ENCODE peak calls at places on chromosomes 12 and 14, in six cellular contexts. Q is astrocyte of the cerebellum, D is pancreas, K is Peyer's patch, V is AG09309, G is fibroblast of the aortic adventitia. M is an unnamed sample.

GRCh38 chr12:8913702-8914032 is 642 bp upstream of the PHC1 start:
- DNase-seq in K (no peak), Q (no peak), G (no peak), V (no peak), D (no peak), M (no peak)

GRCh38 chr12:122449317-122449716 is 26.8 kb upstream of the CLIP1 start:
- DNase-seq in V (peak), K (no peak), Q (peak), G (peak), D (no peak), M (peak)

GRCh38 chr12:124032265-124032886 is 59.4 kb downstream of the ZNF664 start:
- DNase-seq in D (peak), K (no peak), G (peak), Q (peak), V (no peak), M (peak)

GRCh38 chr14:31395119-31395518 is 25.2 kb downstream of the HEATR5A start:
- DNase-seq in G (no peak), D (no peak), V (no peak), K (no peak), Q (no peak), M (no peak)

GRCh38 chr12:106883421-106883820 is 72.3 kb upstream of the TMEM263 start:
- DNase-seq in V (no peak), K (no peak), Q (peak), G (peak), D (no peak), M (no peak)

GRCh38 chr14:74856366-74856765 is 19.6 kb downstream of the PROX2 start:
- DNase-seq in K (no peak), G (no peak), D (no peak), V (no peak), Q (no peak), M (peak)

GRCh38 chr12:91126516-91126915 is 15.2 kb upstream of the LUM start:
- DNase-seq in Q (no peak), V (no peak), K (no peak), D (no peak), G (peak), M (no peak)

GRCh38 chr14:92560106-92560865 is 46.7 kb downstream of the RIN3 start:
- DNase-seq in G (no peak), D (no peak), K (peak), V (no peak), Q (no peak), M (no peak)

GRCh38 chr14:63848890-63849289 is 3.9 kb upstream of the SYNE2 start:
- DNase-seq in D (no peak), G (peak), K (no peak), Q (no peak), V (no peak), M (no peak)

GRCh38 chr12:86249276-86249675 is 6.9 kb downstream of the MGAT4C start:
- DNase-seq in Q (peak), K (no peak), D (no peak), V (no peak), G (no peak), M (no peak)

GRCh38 chr14:101634453-101635237 is 73.3 kb downstream of the DIO3 start:
- DNase-seq in Q (no peak), D (no peak), K (no peak), G (no peak), V (no peak), M (no peak)

GRCh38 chr12:95102916-95103671 is 29.7 kb upstream of the NR2C1 start:
- DNase-seq in D (no peak), K (no peak), V (peak), G (peak), Q (peak), M (peak)

GRCh38 chr14:73634333-73634833 is 10.4 kb upstream of the DNAL1 start:
- DNase-seq in D (no peak), G (no peak), V (no peak), K (peak), Q (no peak), M (no peak)

GRCh38 chr12:11941601-11942360 is 129.0 kb upstream of the BCL2L14 start:
- DNase-seq in G (peak), Q (peak), V (peak), D (no peak), K (no peak), M (peak)

GRCh38 chr14:72476657-72477499 is 417.0 kb downstream of the DPF3 start:
- DNase-seq in V (peak), D (no peak), K (no peak), G (peak), Q (peak), M (peak)

GRCh38 chr12:2624543-2625266 is 170.1 kb upstream of the FKBP4 start:
- DNase-seq in D (no peak), V (no peak), K (no peak), Q (no peak), G (peak), M (peak)

GRCh38 chr14:86357866-86358265 is 827.9 kb downstream of the FLRT2 start:
- DNase-seq in Q (no peak), G (no peak), K (no peak), V (no peak), D (no peak), M (no peak)

GRCh38 chr14:76405627-76406026 is 29.7 kb downstream of the ESRRB start:
- DNase-seq in D (no peak), V (no peak), Q (no peak), K (no peak), G (no peak), M (no peak)

GRCh38 chr12:67943295-67943892 is 45.9 kb upstream of the IFNG-AS1 start:
- DNase-seq in G (peak), D (peak), K (no peak), Q (peak), V (peak), M (peak)

GRCh38 chr14:104724981-104725771 is 1.1 kb downstream of the ADSS1 start:
- DNase-seq in V (no peak), Q (no peak), K (no peak), D (no peak), G (peak), M (no peak)

GRCh38 chr14:23093526-23093925 is 1.4 kb downstream of the ACIN1 start:
- DNase-seq in Q (no peak), G (no peak), D (no peak), V (no peak), K (no peak), M (no peak)
- TF ChIP-seq CTCF in Q (no peak), G (no peak), D (no peak), V (no peak), K (no peak), M (no peak)

DNA sequence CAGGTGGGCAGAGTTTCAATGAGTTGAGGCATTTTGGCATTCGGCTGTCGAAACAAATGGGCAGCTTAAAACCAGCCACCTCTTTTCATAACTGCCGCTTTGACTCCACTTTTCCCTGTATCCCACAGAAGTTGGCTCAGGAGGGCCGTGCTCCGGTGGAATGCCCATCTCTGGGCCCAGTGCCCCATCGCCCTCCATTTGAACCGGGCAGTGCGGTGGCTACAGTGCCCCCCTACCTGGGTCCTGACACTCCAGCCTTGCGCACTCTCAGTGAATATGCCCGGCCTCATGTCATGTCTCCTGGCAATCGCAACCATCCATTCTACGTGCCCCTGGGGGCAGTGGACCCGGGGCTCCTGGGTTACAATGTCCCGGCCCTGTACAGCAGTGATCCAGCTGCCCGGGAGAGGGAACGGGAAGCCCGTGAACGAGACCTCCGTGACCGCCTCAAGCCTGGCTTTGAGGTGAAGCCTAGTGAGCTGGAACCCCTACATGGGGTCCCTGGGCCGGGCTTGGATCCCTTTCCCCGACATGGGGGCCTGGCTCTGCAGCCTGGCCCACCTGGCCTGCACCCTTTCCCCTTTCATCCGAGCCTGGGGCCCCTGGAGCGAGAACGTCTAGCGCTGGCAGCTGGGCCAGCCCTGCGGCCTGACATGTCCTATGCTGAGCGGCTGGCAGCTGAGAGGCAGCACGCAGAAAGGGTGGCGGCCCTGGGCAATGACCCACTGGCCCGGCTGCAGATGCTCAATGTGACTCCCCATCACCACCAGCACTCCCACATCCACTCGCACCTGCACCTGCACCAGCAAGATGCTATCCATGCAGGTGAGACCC is 5.0 kb upstream of the RNU7-1 start:
- DNase-seq in G (no peak), V (no peak), D (peak), Q (no peak), K (peak), M (no peak)
- TF ChIP-seq CTCF in G (no peak), V (no peak), D (no peak), Q (no peak), K (no peak), M (no peak)

DNA sequence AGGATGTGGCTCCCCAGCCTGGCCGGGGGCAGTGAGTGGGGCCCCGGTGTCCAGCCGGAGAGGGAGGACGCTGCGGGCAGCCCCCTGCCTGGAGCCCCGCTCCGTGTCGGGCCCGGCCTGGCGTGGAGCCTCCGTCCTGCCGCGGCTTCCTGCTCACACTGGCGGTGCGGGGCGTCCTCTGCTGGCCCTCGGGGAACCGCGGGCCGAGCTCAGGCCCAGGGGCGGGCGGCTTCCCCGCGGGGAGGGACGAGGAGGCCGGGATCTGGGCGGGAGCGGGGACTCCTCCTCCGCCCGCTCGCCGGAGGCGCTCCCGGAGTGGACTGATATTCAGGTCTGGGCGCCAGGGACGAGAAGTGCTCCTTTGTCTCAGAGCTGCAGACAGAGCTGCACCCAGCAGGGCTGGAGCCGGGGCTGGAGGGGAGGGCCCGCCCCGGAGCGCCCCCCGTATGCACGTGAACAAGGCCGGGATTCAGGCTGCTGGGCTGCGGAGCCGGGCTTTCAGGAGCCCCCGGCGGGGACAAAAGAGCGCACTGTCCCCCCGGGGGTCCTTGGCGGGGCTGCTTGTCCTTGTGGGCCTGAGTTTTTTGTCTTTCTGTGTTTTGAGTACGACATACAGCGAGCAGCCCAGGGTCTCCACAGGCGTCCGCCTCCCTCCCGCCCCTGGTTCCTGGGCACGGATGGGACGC is 2.3 kb downstream of the MMP17 start:
- DNase-seq in D (peak), K (peak), G (peak), V (peak), Q (peak), M (peak)
- TF ChIP-seq CTCF in D (peak), K (peak), G (peak), V (peak), Q (peak), M (peak)

DNA sequence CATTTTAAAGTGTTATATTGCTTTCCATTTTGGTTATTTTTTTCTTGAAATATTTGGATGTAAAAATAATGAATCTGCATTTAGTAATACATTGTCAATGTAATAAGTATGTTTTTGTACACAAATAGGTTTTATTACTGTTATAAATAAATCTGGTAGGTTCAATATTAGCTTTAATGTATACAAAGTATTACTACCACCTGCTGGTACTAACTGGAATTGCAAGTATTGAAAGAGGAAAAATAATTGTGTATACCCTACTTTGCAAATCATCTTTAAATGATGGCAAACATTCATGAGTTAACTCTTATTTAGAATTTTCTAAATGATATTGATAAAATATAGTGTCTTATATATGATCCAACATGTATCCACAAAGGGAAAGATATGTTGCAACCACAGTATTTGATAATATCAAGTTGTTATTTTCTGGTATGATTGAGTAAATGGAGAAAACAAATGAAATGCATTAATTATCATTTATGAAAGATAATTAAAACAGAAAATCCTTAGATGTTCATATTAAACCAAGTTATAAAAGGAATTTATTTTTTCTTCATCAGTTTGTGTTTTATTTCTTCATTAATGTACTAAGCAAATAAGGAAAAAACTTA is 3.2 kb downstream of the OR4K2 start:
- DNase-seq in D (no peak), V (no peak), K (no peak), Q (no peak), G (peak), M (peak)
- TF ChIP-seq CTCF in D (peak), V (peak), K (peak), Q (no peak), G (peak), M (peak)

GRCh38 chr12:101490286-101490920 is 15.3 kb downstream of the SPIC start:
- DNase-seq in Q (no peak), K (no peak), D (peak), G (no peak), V (no peak), M (peak)
- TF ChIP-seq CTCF in Q (no peak), K (peak), D (no peak), G (no peak), V (no peak), M (peak)

GRCh38 chr12:59407799-59408198 is 188.0 kb upstream of the SLC16A7 start:
- DNase-seq in Q (no peak), K (no peak), D (no peak), V (no peak), G (no peak), M (no peak)
- TF ChIP-seq CTCF in Q (no peak), K (no peak), D (no peak), V (no peak), G (no peak), M (no peak)